ENCODE peak calls at places on chromosomes 5 and 9, in seven cellular contexts. G, J, I, H, Z, A and E are unnamed samples.

GRCh38 chr5:112902561-112902960 is 19.5 kb downstream of the REEP5 start:
- DNase-seq in G (no peak), J (no peak), I (no peak), H (no peak), Z (no peak), A (no peak), E (no peak)

GRCh38 chr5:31731016-31731415 is 92.1 kb downstream of the PDZD2 start:
- DNase-seq in G (no peak), J (no peak), I (no peak), H (no peak), Z (no peak), A (no peak), E (no peak)

GRCh38 chr5:28473531-28474107 is 1435.2 kb upstream of the CDH9 start:
- DNase-seq in G (no peak), J (no peak), I (no peak), H (no peak), Z (no peak), A (no peak), E (no peak)

GRCh38 chr5:40453689-40454088 is 226.0 kb upstream of the PTGER4 start:
- DNase-seq in G (no peak), J (no peak), I (no peak), H (no peak), Z (no peak), A (no peak), E (no peak)

GRCh38 chr9:92381780-92382179 is 22.6 kb downstream of the OGN start:
- DNase-seq in G (no peak), J (no peak), I (no peak), H (no peak), Z (no peak), A (no peak), E (no peak)

GRCh38 chr5:154189256-154189818 is 1.2 kb upstream of the GALNT10 start:
- DNase-seq in G (peak; percentile 29), J (no peak), I (peak; percentile 88), H (no peak), Z (no peak), A (no peak), E (peak; percentile 34)

GRCh38 chr5:139422307-139422893 is 16.9 kb downstream of the DNAJC18 start:
- DNase-seq in G (no peak), J (no peak), I (no peak), H (peak; percentile 85), Z (peak; percentile 70), A (peak; percentile 46), E (no peak)

GRCh38 chr5:150297934-150298595 is 4.6 kb downstream of the ARSI start:
- DNase-seq in G (no peak), J (no peak), I (no peak), H (no peak), Z (no peak), A (peak; percentile 27), E (no peak)

GRCh38 chr5:178143901-178144300 is 9.8 kb downstream of the NHP2 start:
- DNase-seq in G (peak; percentile 28), J (no peak), I (no peak), H (no peak), Z (no peak), A (no peak), E (peak; percentile 76)

GRCh38 chr9:113484258-113484730 is 20.8 kb downstream of the RGS3 start:
- DNase-seq in G (peak; percentile 18), J (peak; percentile 84), I (no peak), H (no peak), Z (peak; percentile 54), A (peak; percentile 63), E (no peak)

GRCh38 chr5:53080271-53080670 is 29.3 kb downstream of the MOCS2 start:
- DNase-seq in G (no peak), J (no peak), I (no peak), H (no peak), Z (no peak), A (no peak), E (no peak)

GRCh38 chr9:91302831-91303230 is 58.9 kb downstream of the AUH start:
- DNase-seq in G (no peak), J (no peak), I (no peak), H (peak; percentile 50), Z (no peak), A (no peak), E (no peak)

GRCh38 chr5:167633931-167634341 is 657.5 kb upstream of the WWC1 start:
- DNase-seq in G (no peak), J (no peak), I (no peak), H (no peak), Z (no peak), A (no peak), E (no peak)

GRCh38 chr5:5649641-5650040 is 227.2 kb downstream of the ICE1 start:
- DNase-seq in G (no peak), J (no peak), I (no peak), H (no peak), Z (no peak), A (no peak), E (no peak)

GRCh38 chr9:13139641-13140171 is 139.8 kb downstream of the MPDZ start:
- DNase-seq in G (no peak), J (no peak), I (no peak), H (no peak), Z (no peak), A (no peak), E (no peak)

GRCh38 chr5:80399553-80400239 is 8.2 kb upstream of the ZFYVE16 start:
- DNase-seq in G (no peak), J (no peak), I (no peak), H (peak; percentile 11), Z (peak; percentile 50), A (no peak), E (no peak)

GRCh38 chr5:35229076-35230042 is 928 bp downstream of the PRLR start:
- DNase-seq in G (peak; percentile 62), J (peak; percentile 68), I (no peak), H (no peak), Z (peak; percentile 55), A (peak; percentile 59), E (no peak)

GRCh38 chr9:69030851-69031645 is 4.5 kb upstream of the FXN start:
- DNase-seq in G (no peak), J (no peak), I (no peak), H (no peak), Z (no peak), A (no peak), E (no peak)

GRCh38 chr5:158857376-158857775 is 242.3 kb downstream of the EBF1 start:
- DNase-seq in G (no peak), J (no peak), I (no peak), H (no peak), Z (no peak), A (no peak), E (no peak)

GRCh38 chr5:150035139-150035893 is 34.8 kb downstream of the HMGXB3 start:
- DNase-seq in G (no peak), J (no peak), I (no peak), H (no peak), Z (no peak), A (no peak), E (no peak)

GRCh38 chr9:38226491-38226951 is 157.5 kb upstream of the SHB start:
- DNase-seq in G (no peak), J (no peak), I (no peak), H (no peak), Z (no peak), A (no peak), E (no peak)

GRCh38 chr9:133058051-133058450 is 3.7 kb upstream of the CEL start:
- DNase-seq in G (no peak), J (no peak), I (no peak), H (no peak), Z (no peak), A (no peak), E (no peak)

GRCh38 chr9:113818391-113818790 is 57.7 kb upstream of the ZNF618 start:
- DNase-seq in G (no peak), J (no peak), I (no peak), H (no peak), Z (no peak), A (no peak), E (no peak)

DNA sequence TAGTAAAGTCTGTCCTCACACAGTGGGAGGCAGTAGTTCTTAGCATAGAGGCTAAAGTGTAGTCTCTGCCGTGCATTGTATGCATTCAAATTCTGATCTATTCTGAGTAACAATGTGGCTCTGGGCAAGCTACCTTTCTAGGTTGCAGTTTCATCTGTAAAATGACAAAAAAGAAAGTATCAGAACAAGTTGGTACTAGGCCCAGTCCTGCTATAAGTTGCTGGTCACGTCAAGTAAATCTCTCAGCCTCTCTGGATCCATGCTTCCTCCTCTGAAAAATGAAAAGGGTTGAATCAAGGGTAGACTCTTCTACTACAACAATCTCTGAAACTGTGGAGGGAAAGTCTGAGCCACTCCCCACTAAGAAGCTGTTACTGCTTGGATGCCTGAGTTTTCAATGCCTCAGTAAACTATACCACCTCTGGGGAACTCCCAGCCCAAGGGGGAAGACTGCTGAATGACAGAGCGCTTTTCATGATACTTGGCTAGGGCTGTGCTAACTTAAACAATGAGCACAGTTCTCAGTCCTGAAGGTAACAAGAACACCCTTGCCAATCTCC is 34.5 kb upstream of the SPARC start:
- DNase-seq in G (no peak), J (no peak), I (no peak), H (no peak), Z (no peak), A (no peak), E (no peak)
- TF ChIP-seq POLR2A in G (no peak), J (no peak), I (no peak), H (no peak), Z (no peak), A (no peak), E (no peak)

DNA sequence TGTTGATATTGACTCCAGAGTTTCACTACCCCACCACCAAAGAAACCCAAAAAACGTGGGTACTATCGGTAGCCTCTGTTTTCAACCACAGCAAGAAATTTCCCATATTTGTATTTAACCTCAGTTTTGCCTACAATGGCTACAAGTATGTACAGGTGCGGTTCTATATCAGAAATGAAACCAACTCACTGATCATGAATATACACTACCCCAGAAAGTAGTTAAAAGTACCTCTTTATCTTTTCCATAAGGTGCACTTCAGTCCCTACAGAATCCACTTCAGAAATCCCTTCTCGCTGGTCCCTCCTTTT is 140.6 kb upstream of the SLC12A2 start:
- DNase-seq in G (no peak), J (no peak), I (no peak), H (no peak), Z (no peak), A (no peak), E (no peak)
- H3K4me3 ChIP-seq in G (no peak overlapping the region), J (no peak overlapping the region), I (no peak overlapping the region), H (no peak overlapping the region), Z (no peak overlapping the region), A (no peak overlapping the region), E (no peak overlapping the region)

GRCh38 chr5:74633710-74634109 is 6.8 kb downstream of the ENC1 start:
- DNase-seq in G (no peak), J (no peak), I (no peak), H (no peak), Z (no peak), A (no peak), E (no peak)
- H3K4me1 ChIP-seq in G (peaks cover 30% of the 10 kb centered on the region), J (peaks cover 62% of the 10 kb centered on the region), I (peaks cover 74% of the 10 kb centered on the region), H (peaks cover 76% of the 10 kb centered on the region), Z (no peaks in the 10 kb centered on the region), A (no peaks in the 10 kb centered on the region), E (peaks cover 16% of the 10 kb centered on the region)

DNA sequence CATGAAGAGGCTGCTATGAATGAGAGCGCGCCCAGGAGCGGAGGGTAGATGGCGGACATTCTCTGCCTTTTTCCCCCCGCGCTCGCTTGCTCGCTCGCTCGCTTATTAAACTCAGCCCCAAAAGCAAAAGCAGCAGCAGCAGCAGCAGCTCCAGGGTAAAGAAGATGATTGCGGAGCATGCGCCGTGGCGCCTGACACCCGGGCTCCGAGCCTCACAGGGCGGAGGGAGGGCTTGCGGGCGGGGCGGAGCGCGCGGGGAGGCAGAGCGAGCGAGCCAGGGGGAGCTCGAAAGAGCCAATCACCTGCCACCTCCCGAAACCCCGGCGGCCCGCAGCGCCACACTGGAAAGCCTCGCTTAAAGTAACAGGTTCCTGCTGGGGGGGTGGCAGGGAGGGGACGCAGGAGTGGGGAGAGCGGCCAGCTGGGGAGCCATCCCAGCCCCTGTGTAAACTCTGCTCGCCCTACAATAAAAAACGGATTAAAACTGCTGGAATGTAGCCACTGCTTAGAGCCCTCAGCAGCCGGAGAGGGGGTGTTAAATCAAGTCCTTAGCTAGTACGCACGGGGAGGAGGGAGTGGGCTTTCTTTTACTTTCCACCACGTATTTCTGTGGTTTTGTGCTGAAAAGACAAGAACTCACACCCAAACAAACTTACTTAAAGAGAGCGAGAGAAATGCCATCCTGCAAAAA is at the start of gene MLLT3:
- DNase-seq in G (peak; percentile 97), J (peak; percentile 97), I (peak; percentile 99), H (peak; percentile 96), Z (peak; percentile 98), A (peak; percentile 95), E (peak; percentile 90)
- TF ChIP-seq POLR2A in G (peak; percentile 75), J (no peak), I (no peak), H (peak; percentile 27), Z (peak; percentile 52), A (peak; percentile 84), E (peak; percentile 57)